ENCODE peak calls at places on chromosomes 6 and 20, in eight cellular contexts. L, B, J, D, T, Q, O and G are unnamed samples. For H3K27me3, the result is how much of the 10 kb centered on the place peaks cover.

GRCh38 chr20:44079968-44080560 is 106.9 kb downstream of the JPH2 start:
- DNase-seq in L (peak), B (peak), J (peak), D (no peak), T (no peak), Q (no peak), O (no peak), G (no peak)

GRCh38 chr6:47741807-47742206 is 40.0 kb upstream of the OPN5 start:
- DNase-seq in L (no peak), B (no peak), J (peak), D (peak), T (no peak), Q (no peak), O (no peak), G (no peak)

GRCh38 chr20:9407805-9408421 is 106.5 kb upstream of the LAMP5 start:
- DNase-seq in L (peak), B (peak), J (peak), D (peak), T (no peak), Q (peak), O (peak), G (no peak)

GRCh38 chr6:150914372-150914771 is 48.9 kb downstream of the MTHFD1L start:
- DNase-seq in L (no peak), B (no peak), J (no peak), D (no peak), T (no peak), Q (no peak), O (no peak), G (no peak)

GRCh38 chr6:72857791-72858190 is 235.9 kb downstream of the KCNQ5 start:
- DNase-seq in L (peak), B (no peak), J (peak), D (no peak), T (no peak), Q (no peak), O (no peak), G (no peak)

GRCh38 chr6:139743629-139744028 is 369.2 kb upstream of the CITED2 start:
- DNase-seq in L (peak), B (no peak), J (peak), D (no peak), T (no peak), Q (no peak), O (no peak), G (no peak)

GRCh38 chr6:161073940-161074339 is 82.4 kb downstream of the MAP3K4 start:
- DNase-seq in L (no peak), B (no peak), J (no peak), D (no peak), T (no peak), Q (no peak), O (no peak), G (no peak)

GRCh38 chr6:112184996-112185395 is 69.4 kb downstream of the LAMA4 start:
- DNase-seq in L (no peak), B (no peak), J (no peak), D (no peak), T (no peak), Q (no peak), O (no peak), G (no peak)

GRCh38 chr6:128605961-128606360 is 85.6 kb upstream of the PTPRK start:
- DNase-seq in L (peak), B (no peak), J (peak), D (no peak), T (no peak), Q (no peak), O (peak), G (no peak)

GRCh38 chr6:142617158-142617557 is 315.4 kb downstream of the ADGRG6 start:
- DNase-seq in L (no peak), B (no peak), J (no peak), D (no peak), T (no peak), Q (no peak), O (no peak), G (no peak)

GRCh38 chr6:3443221-3443515 is 13.7 kb downstream of the SLC22A23 start:
- DNase-seq in L (no peak), B (no peak), J (no peak), D (no peak), T (no peak), Q (no peak), O (no peak), G (no peak)

GRCh38 chr6:150331344-150331743 is 37.5 kb upstream of the IYD start:
- DNase-seq in L (no peak), B (no peak), J (no peak), D (no peak), T (no peak), Q (no peak), O (no peak), G (no peak)

DNA sequence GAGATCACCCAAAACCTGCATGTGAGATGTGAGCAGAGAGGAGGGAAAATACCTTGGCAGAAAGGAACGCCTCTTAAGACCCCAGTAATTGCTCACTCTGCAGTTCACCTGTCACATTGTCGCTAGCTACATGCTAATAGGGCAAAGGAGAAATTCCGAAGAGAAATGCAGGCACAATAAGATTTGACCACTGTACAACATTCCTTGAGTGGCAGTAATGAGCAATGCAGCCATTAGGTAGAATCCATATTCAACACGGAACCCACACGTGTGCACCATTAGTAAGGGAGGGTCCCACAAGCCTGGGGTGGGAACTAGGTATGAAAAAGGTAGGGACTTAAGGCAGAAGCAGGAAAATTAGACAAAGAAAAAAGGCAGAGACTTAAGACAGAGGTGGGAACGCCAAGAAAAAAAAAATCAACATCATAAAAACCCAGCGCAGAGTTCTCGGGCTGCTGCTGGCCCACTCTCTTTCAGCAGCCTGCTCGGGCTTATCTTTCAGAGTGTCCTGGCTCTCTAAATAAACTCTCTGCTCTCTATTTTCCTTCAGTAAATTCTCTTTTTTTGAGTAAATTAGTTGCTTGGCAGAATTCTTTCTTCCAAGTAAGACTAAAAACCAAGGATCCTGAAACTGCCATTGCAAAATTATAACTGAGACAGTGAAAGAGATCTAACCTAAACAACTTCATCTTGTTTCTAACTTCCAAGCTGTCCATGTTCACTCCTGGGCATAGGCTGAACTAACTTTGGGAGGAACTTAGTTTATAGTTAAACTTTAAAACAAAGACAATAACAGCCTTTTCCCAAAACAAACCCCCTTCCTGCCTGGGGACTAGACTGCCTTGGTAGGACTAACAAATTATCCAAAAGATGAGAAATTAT is 116.5 kb downstream of the CD24 start:
- DNase-seq in L (no peak), B (no peak), J (no peak), D (no peak), T (no peak), Q (no peak), O (no peak), G (no peak)
- H3K27ac ChIP-seq in L (no peak), B (peak), J (no peak), D (no peak), T (no peak), Q (no peak), O (peak), G (no peak)

DNA sequence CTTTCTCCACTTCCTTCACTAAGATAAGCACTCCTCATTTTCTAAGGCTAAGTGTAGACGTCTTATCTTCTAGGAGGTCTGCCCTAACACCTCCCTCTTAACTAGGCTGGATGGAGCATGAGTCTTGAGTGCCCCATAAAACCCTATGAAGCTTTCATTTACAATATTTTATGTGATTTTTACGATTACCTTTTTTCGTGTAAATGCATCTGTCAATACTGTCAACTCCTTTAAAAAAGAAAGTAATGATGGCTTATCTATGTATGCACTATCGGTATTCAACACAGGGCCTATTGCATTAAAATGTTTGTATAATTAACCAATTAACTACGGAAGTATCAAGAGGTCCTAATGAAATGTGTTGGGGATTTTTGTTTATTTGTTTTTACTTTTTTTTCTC is 156.0 kb upstream of the FAM83B start:
- DNase-seq in L (no peak), B (no peak), J (no peak), D (no peak), T (no peak), Q (no peak), O (no peak), G (no peak)
- H3K27me3 ChIP-seq in L (under half), B (under half), J (under half), D (under half), T (under half), Q (under half), O (under half), G (under half)

GRCh38 chr6:42453027-42453648 is 1.4 kb upstream of the TRERF1 start:
- DNase-seq in L (peak), B (peak), J (peak), D (peak), T (peak), Q (no peak), O (peak), G (peak)
- H3K27ac ChIP-seq in L (peak), B (peak), J (peak), D (peak), T (peak), Q (peak), O (peak), G (peak)

GRCh38 chr6:31379850-31380249 is 22.9 kb upstream of the HLA-B start:
- DNase-seq in L (no peak), B (no peak), J (no peak), D (no peak), T (no peak), Q (no peak), O (no peak), G (no peak)
- H3K27me3 ChIP-seq in L (under half), B (under half), J (under half), D (under half), T (half or more), Q (under half), O (under half), G (under half)

GRCh38 chr6:28335564-28336283 is at the start of gene ZSCAN31:
- DNase-seq in L (peak), B (peak), J (peak), D (peak), T (peak), Q (peak), O (peak), G (peak)

GRCh38 chr6:28334272-28335039 is 1.5 kb downstream of the ZSCAN31 start:
- DNase-seq in L (no peak), B (no peak), J (no peak), D (no peak), T (no peak), Q (no peak), O (no peak), G (no peak)

GRCh38 chr6:28336284-28337024 is 506 bp upstream of the ZSCAN31 start:
- DNase-seq in L (peak), B (no peak), J (peak), D (peak), T (no peak), Q (no peak), O (peak), G (no peak)

GRCh38 chr6:28335040-28335563 is 846 bp downstream of the ZSCAN31 start:
- DNase-seq in L (no peak), B (no peak), J (no peak), D (no peak), T (no peak), Q (no peak), O (no peak), G (peak)

GRCh38 chr6:28337103-28337520 is 1.2 kb upstream of the ZSCAN31 start:
- DNase-seq in L (no peak), B (no peak), J (no peak), D (no peak), T (no peak), Q (no peak), O (no peak), G (no peak)
- H3K27ac ChIP-seq in L (peak), B (peak), J (peak), D (peak), T (peak), Q (peak), O (peak), G (peak)

DNA sequence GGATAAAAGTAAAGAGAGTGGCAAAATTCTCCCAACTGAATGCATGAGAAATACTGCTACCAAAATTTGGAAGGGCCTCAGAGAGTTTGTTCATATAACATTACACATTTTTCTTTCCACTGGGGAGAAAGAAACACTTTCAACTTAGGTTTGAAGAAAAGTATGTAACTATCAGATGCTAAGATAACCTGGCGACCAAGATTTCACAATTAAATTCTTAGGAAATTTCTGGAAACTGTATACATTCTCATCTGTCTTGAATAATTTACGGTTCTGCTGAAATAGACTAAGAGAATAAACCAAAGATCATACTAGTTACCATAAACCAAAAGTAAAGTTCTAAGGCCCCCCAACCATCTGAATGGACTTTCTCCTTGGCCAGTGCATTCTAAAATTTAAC is 413.0 kb upstream of the RUNX2 start:
- DNase-seq in L (no peak), B (no peak), J (peak), D (no peak), T (no peak), Q (no peak), O (no peak), G (no peak)
- H3K27me3 ChIP-seq in L (under half), B (under half), J (under half), D (under half), T (under half), Q (under half), O (under half), G (under half)

GRCh38 chr20:58892126-58892931 is 39.8 kb downstream of the GNAS start:
- DNase-seq in L (peak), B (peak), J (peak), D (peak), T (peak), Q (no peak), O (peak), G (peak)

GRCh38 chr20:58890454-58891075 is 38.0 kb downstream of the GNAS start:
- DNase-seq in L (peak), B (peak), J (peak), D (peak), T (peak), Q (no peak), O (peak), G (peak)

GRCh38 chr20:58891686-58892125 is 39.2 kb downstream of the GNAS start:
- DNase-seq in L (no peak), B (no peak), J (peak), D (peak), T (peak), Q (no peak), O (no peak), G (peak)

GRCh38 chr20:58890073-58890453 is 37.5 kb downstream of the GNAS start:
- DNase-seq in L (no peak), B (no peak), J (no peak), D (no peak), T (no peak), Q (no peak), O (no peak), G (no peak)

GRCh38 chr20:58891076-58891685 is 38.7 kb downstream of the GNAS start:
- DNase-seq in L (peak), B (peak), J (peak), D (peak), T (peak), Q (no peak), O (peak), G (peak)
- H3K27ac ChIP-seq in L (peak), B (peak), J (peak), D (peak), T (peak), Q (peak), O (peak), G (peak)

GRCh38 chr20:48349673-48350072 is 478.1 kb downstream of the PREX1 start:
- DNase-seq in L (no peak), B (no peak), J (no peak), D (no peak), T (no peak), Q (no peak), O (no peak), G (no peak)
- H3K27me3 ChIP-seq in L (under half), B (under half), J (under half), D (under half), T (under half), Q (under half), O (under half), G (under half)

DNA sequence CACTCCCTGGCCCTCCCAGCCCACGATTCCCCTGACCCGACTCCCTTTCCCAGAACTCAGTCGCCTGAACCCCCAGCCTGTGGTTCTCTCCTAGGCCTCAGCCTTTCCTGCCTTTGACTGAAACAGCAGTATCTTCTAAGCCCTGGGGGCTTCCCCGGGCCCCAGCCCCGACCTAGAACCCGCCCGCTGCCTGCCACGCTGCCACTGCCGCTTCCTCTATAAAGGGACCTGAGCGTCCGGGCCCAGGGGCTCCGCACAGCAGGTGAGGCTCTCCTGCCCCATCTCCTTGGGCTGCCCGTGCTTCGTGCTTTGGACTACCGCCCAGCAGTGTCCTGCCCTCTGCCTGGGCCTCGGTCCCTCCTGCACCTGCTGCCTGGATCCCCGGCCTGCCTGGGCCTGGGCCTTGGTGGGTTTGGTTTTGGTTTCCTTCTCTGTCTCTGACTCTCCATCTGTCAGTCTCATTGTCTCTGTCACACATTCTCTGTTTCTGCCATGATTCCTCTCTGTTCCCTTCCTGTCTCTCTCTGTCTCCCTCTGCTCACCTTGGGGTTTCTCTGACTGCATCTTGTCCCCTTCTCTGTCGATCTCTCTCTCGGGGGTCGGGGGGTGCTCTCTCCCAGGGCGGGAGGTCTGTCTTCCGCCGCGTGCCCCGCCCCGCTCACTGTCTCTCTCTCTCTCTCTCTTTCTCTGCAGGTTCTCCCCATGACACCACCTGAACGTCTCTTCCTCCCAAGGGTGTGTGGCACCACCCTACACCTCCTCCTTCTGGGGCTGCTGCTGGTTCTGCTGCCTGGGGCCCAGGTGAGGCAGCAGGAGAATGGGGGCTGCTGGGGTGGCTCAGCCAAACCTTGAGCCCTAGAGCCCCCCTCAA is at the start of gene LTA:
- DNase-seq in L (no peak), B (no peak), J (no peak), D (no peak), T (no peak), Q (no peak), O (no peak), G (no peak)
- H3K27ac ChIP-seq in L (no peak), B (no peak), J (no peak), D (no peak), T (no peak), Q (no peak), O (no peak), G (peak)

GRCh38 chr6:28211840-28212509 is 13.1 kb upstream of the ZSCAN9 start:
- DNase-seq in L (no peak), B (no peak), J (no peak), D (no peak), T (no peak), Q (no peak), O (no peak), G (no peak)

GRCh38 chr6:28212510-28213212 is 12.4 kb upstream of the ZSCAN9 start:
- DNase-seq in L (peak), B (no peak), J (peak), D (no peak), T (no peak), Q (no peak), O (no peak), G (no peak)

GRCh38 chr6:28207244-28208179 is 17.6 kb upstream of the ZSCAN9 start:
- DNase-seq in L (peak), B (no peak), J (peak), D (no peak), T (no peak), Q (no peak), O (no peak), G (no peak)

GRCh38 chr6:28208180-28208659 is 16.9 kb upstream of the ZSCAN9 start:
- DNase-seq in L (no peak), B (no peak), J (no peak), D (no peak), T (no peak), Q (no peak), O (no peak), G (no peak)

DNA sequence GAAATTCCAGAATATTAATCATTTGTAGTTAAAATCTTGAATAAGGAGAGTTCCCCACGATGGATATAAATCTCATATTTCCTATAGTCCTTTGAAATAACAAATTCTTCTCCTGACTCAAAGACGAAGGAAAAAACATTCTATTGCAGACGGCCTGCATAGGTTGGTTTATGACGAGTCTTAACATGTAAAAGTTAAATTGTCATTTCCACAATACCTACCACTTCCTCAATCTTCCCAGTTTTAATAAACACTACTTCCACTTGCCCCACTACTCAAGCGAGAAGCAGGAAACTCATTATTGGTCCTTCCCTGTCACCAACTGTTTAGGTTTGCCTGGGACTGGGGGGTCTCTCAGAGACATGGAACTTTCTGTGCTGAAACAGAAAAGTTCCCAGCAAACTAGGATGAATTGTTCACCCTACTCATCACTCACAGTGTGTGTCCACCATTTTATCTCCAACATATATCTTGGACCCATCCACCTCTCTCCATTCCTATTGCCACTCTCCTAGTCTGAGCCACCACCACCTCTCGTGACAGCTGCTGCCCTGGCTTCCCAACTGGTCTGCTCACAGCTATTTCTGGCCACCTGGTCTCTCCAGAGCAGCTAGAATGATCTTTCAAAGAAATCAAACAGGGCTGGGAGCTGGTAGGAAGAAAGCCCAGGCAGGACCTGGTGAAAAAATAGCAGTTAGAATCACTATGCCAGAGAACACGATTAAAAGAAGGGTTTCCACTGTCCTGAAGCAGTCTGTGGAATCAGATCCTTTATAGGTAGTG is 15.1 kb upstream of the ZSCAN9 start:
- DNase-seq in L (no peak), B (no peak), J (no peak), D (no peak), T (no peak), Q (no peak), O (no peak), G (no peak)
- H3K27me3 ChIP-seq in L (under half), B (half or more), J (half or more), D (half or more), T (half or more), Q (under half), O (under half), G (half or more)